ENCODE peak calls at places on chromosomes 2 and 18, in five cellular contexts. S, Z, E, M and A are unnamed samples.

GRCh38 chr2:237511421-237511820 is 24.4 kb downstream of the MLPH start:
- DNase-seq in S (no peak), Z (no peak), E (no peak), M (no peak), A (no peak)

GRCh38 chr2:15836134-15836941 is 104.0 kb upstream of the MYCN start:
- DNase-seq in S (no peak), Z (no peak), E (no peak), M (no peak), A (no peak)

GRCh38 chr2:176583530-176584101 is 314.4 kb downstream of the MTX2 start:
- DNase-seq in S (no peak), Z (no peak), E (no peak), M (no peak), A (no peak)

GRCh38 chr18:72871091-72871490 is 3.3 kb upstream of the NETO1 start:
- DNase-seq in S (no peak), Z (no peak), E (no peak), M (no peak), A (no peak)

GRCh38 chr2:73993799-73994543 is 9.3 kb downstream of the TET3 start:
- DNase-seq in S (no peak), Z (no peak), E (no peak), M (no peak), A (no peak)

GRCh38 chr2:165572155-165572554 is 102.7 kb downstream of the CSRNP3 start:
- DNase-seq in S (peak; percentile 24), Z (peak; percentile 29), E (no peak), M (no peak), A (no peak)

GRCh38 chr18:41378628-41379027 is 576.4 kb upstream of the PIK3C3 start:
- DNase-seq in S (no peak), Z (peak; percentile 41), E (no peak), M (no peak), A (no peak)

GRCh38 chr2:21270083-21270491 is 146.3 kb downstream of the TDRD15 start:
- DNase-seq in S (no peak), Z (peak; percentile 32), E (no peak), M (no peak), A (no peak)

GRCh38 chr2:112959109-112959591 is 18.7 kb upstream of the IL36G start:
- DNase-seq in S (no peak), Z (peak; percentile 18), E (no peak), M (no peak), A (no peak)

GRCh38 chr18:24461996-24462395 is 1.6 kb downstream of the HRH4 start:
- DNase-seq in S (no peak), Z (no peak), E (no peak), M (no peak), A (no peak)
- TF ChIP-seq CTCF in S (no peak), Z (no peak), E (no peak), M (no peak), A (no peak)

GRCh38 chr2:181120625-181121024 is 140.2 kb downstream of the UBE2E3 start:
- DNase-seq in S (no peak), Z (no peak), E (no peak), M (no peak), A (no peak)
- TF ChIP-seq CTCF in S (no peak), Z (no peak), E (no peak), M (no peak), A (no peak)

GRCh38 chr2:10054976-10055375 is 11.6 kb downstream of the KLF11 start:
- DNase-seq in S (no peak), Z (no peak), E (no peak), M (no peak), A (no peak)
- TF ChIP-seq CTCF in S (no peak), Z (no peak), E (no peak), M (no peak), A (no peak)

GRCh38 chr2:32136097-32136496 is 29.6 kb upstream of the SLC30A6 start:
- DNase-seq in S (no peak), Z (no peak), E (no peak), M (no peak), A (no peak)

GRCh38 chr2:32135409-32135808 is 30.3 kb upstream of the SLC30A6 start:
- DNase-seq in S (no peak), Z (no peak), E (peak; percentile 39), M (no peak), A (no peak)
- TF ChIP-seq CTCF in S (no peak), Z (peak; percentile 26), E (no peak), M (no peak), A (peak; percentile 48)

DNA sequence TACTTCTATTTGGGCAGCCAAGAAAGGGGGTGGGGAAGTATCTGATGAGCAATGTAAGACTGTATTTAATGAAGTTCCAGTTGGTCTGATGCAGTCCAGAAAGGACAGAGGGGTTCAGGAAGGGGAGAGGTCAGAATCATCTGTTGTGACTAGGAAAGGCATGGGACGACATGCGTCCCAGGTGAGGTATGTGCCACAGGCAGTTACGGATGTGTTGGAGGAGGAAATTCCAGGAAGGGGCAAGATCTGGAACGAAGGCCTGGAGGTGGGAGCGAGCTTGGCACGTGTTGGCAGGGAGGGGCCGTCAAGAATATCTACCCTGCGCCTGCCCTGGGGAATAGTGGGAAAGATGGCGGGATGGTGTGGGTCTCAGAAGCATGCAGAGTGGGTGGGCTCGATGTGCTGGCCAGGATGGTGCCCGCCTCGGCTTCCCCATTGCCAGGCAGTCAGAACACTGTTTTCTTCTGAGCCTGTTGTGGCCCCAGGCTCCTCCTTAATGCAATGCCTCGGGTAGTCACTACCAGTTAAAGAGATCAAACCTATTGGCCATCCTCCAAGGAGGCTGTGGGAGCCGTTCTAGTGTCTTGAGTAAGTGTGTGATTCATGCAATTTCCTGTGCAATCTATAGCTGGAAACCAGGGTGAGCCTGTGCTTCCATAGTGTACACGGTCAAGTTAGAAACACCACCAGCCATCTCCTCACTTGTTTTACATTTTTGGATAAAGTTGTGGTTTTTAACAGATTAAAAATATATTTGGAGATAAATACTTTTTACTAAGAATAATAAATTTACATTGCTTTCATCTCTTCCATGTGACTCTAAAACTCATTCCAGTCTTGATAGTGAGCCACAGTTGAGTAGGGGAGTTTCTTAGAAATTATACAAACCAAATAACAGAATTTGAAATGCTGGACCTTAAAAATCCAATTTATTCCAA is 57.6 kb upstream of the TXNDC2 start:
- DNase-seq in S (no peak), Z (no peak), E (no peak), M (no peak), A (no peak)
- TF ChIP-seq CTCF in S (no peak), Z (no peak), E (no peak), M (no peak), A (no peak)